ENCODE peak calls at places on chromosomes 13 and 19, in five cellular contexts. One of them, this sample, is unnamed.

GRCh38 chr19:49997709-49998108 is 27.5 kb downstream of the VRK3 start:
- DNase-seq in fibroblast of lung: peak; percentile 21
- DNase-seq in ovary: no peak
- DNase-seq in testis: peak; percentile 37
- DNase-seq in mesendoderm: peak; percentile 81
- DNase-seq in this sample: no peak

GRCh38 chr13:47930649-47931165 is 70.4 kb downstream of the SUCLA2 start:
- DNase-seq in fibroblast of lung: no peak
- DNase-seq in ovary: no peak
- DNase-seq in testis: no peak
- DNase-seq in mesendoderm: no peak
- DNase-seq in this sample: no peak

GRCh38 chr13:107767119-107767518 is 448.2 kb downstream of the LIG4 start:
- DNase-seq in fibroblast of lung: no peak
- DNase-seq in ovary: no peak
- DNase-seq in testis: no peak
- DNase-seq in mesendoderm: peak; percentile 82
- DNase-seq in this sample: no peak

GRCh38 chr19:13712767-13713201 is 51.5 kb upstream of the MRI1 start:
- DNase-seq in fibroblast of lung: no peak
- DNase-seq in ovary: no peak
- DNase-seq in testis: no peak
- DNase-seq in mesendoderm: no peak
- DNase-seq in this sample: no peak

GRCh38 chr13:21670883-21671792 is at the start of gene FGF9:
- DNase-seq in fibroblast of lung: peak; percentile 78
- DNase-seq in ovary: peak; percentile 74
- DNase-seq in testis: peak; percentile 88
- DNase-seq in mesendoderm: peak; percentile 91
- DNase-seq in this sample: peak; percentile 73

GRCh38 chr13:105220886-105221285 is 1314.6 kb downstream of the EFNB2 start:
- DNase-seq in fibroblast of lung: peak; percentile 7
- DNase-seq in ovary: no peak
- DNase-seq in testis: no peak
- DNase-seq in mesendoderm: peak; percentile 6
- DNase-seq in this sample: no peak

GRCh38 chr19:42244452-42245220 is 2.2 kb upstream of the GSK3A start:
- DNase-seq in fibroblast of lung: peak; percentile 92
- DNase-seq in ovary: peak; percentile 93
- DNase-seq in testis: peak; percentile 97
- DNase-seq in mesendoderm: peak; percentile 98
- DNase-seq in this sample: peak; percentile 96

GRCh38 chr13:97975280-97975850 is 21.9 kb downstream of the IPO5 start:
- DNase-seq in fibroblast of lung: no peak
- DNase-seq in ovary: peak; percentile 33
- DNase-seq in testis: no peak
- DNase-seq in mesendoderm: no peak
- DNase-seq in this sample: no peak

GRCh38 chr19:2495130-2495641 is 19.3 kb downstream of the GADD45B start:
- DNase-seq in fibroblast of lung: peak; percentile 74
- DNase-seq in ovary: peak; percentile 69
- DNase-seq in testis: peak; percentile 93
- DNase-seq in mesendoderm: no peak
- DNase-seq in this sample: peak; percentile 93

GRCh38 chr13:30859326-30859725 is 46.7 kb upstream of the MEDAG start:
- DNase-seq in fibroblast of lung: no peak
- DNase-seq in ovary: no peak
- DNase-seq in testis: no peak
- DNase-seq in mesendoderm: no peak
- DNase-seq in this sample: no peak

GRCh38 chr13:65592757-65593156 is 1637.4 kb downstream of the PCDH9 start:
- DNase-seq in fibroblast of lung: peak; percentile 41
- DNase-seq in ovary: no peak
- DNase-seq in testis: no peak
- DNase-seq in mesendoderm: no peak
- DNase-seq in this sample: no peak

GRCh38 chr13:22451345-22451744 is 729.4 kb upstream of the SGCG start:
- DNase-seq in fibroblast of lung: peak; percentile 39
- DNase-seq in ovary: no peak
- DNase-seq in testis: no peak
- DNase-seq in mesendoderm: no peak
- DNase-seq in this sample: no peak

GRCh38 chr19:778910-779653 is 18.2 kb upstream of the PTBP1 start:
- DNase-seq in fibroblast of lung: peak; percentile 97
- DNase-seq in ovary: no peak
- DNase-seq in testis: no peak
- DNase-seq in mesendoderm: peak; percentile 60
- DNase-seq in this sample: peak; percentile 77

GRCh38 chr13:105567951-105568510 is 967.4 kb downstream of the EFNB2 start:
- DNase-seq in fibroblast of lung: no peak
- DNase-seq in ovary: no peak
- DNase-seq in testis: no peak
- DNase-seq in mesendoderm: no peak
- DNase-seq in this sample: no peak

GRCh38 chr13:71906438-71906837 is 39.4 kb upstream of the DACH1 start:
- DNase-seq in fibroblast of lung: no peak
- DNase-seq in ovary: no peak
- DNase-seq in testis: no peak
- DNase-seq in mesendoderm: no peak
- DNase-seq in this sample: no peak

GRCh38 chr13:48138270-48138669 is 43.4 kb upstream of the MED4 start:
- DNase-seq in fibroblast of lung: no peak
- DNase-seq in ovary: no peak
- DNase-seq in testis: no peak
- DNase-seq in mesendoderm: no peak
- DNase-seq in this sample: no peak

GRCh38 chr19:55058781-55059610 is 4.0 kb downstream of the RDH13 start:
- DNase-seq in fibroblast of lung: no peak
- DNase-seq in ovary: no peak
- DNase-seq in testis: no peak
- DNase-seq in mesendoderm: peak; percentile 51
- DNase-seq in this sample: no peak

GRCh38 chr19:29527500-29528328 is 1.9 kb downstream of the VSTM2B start:
- DNase-seq in fibroblast of lung: no peak
- DNase-seq in ovary: no peak
- DNase-seq in testis: no peak
- DNase-seq in mesendoderm: no peak
- DNase-seq in this sample: no peak

GRCh38 chr13:41122838-41123237 is 9.8 kb downstream of the KBTBD6 start:
- DNase-seq in fibroblast of lung: no peak
- DNase-seq in ovary: no peak
- DNase-seq in testis: no peak
- DNase-seq in mesendoderm: no peak
- DNase-seq in this sample: no peak

GRCh38 chr13:66635526-66635925 is 594.6 kb downstream of the PCDH9 start:
- DNase-seq in fibroblast of lung: peak; percentile 75
- DNase-seq in ovary: no peak
- DNase-seq in testis: no peak
- DNase-seq in mesendoderm: no peak
- DNase-seq in this sample: no peak

GRCh38 chr13:62290542-62290941 is 874.9 kb upstream of the PCDH20 start:
- DNase-seq in fibroblast of lung: no peak
- DNase-seq in ovary: no peak
- DNase-seq in testis: no peak
- DNase-seq in mesendoderm: no peak
- DNase-seq in this sample: no peak

GRCh38 chr13:23359882-23360281 is 73.6 kb downstream of the SACS start:
- DNase-seq in fibroblast of lung: no peak
- DNase-seq in ovary: no peak
- DNase-seq in testis: no peak
- DNase-seq in mesendoderm: no peak
- DNase-seq in this sample: no peak

GRCh38 chr13:112451512-112452379 is 75.6 kb downstream of the SPACA7 start:
- DNase-seq in fibroblast of lung: no peak
- DNase-seq in ovary: no peak
- DNase-seq in testis: no peak
- DNase-seq in mesendoderm: no peak
- DNase-seq in this sample: no peak

GRCh38 chr13:106533940-106534843 is 1.3 kb downstream of the EFNB2 start:
- DNase-seq in fibroblast of lung: peak; percentile 83
- DNase-seq in ovary: peak; percentile 58
- DNase-seq in testis: peak; percentile 57
- DNase-seq in mesendoderm: peak; percentile 78
- DNase-seq in this sample: peak; percentile 72

GRCh38 chr19:3249408-3249807 is 24.9 kb downstream of the CELF5 start:
- DNase-seq in fibroblast of lung: no peak
- DNase-seq in ovary: no peak
- DNase-seq in testis: peak; percentile 84
- DNase-seq in mesendoderm: peak; percentile 30
- DNase-seq in this sample: no peak

GRCh38 chr19:18741566-18742121 is 49.5 kb downstream of the COMP start:
- DNase-seq in fibroblast of lung: no peak
- DNase-seq in ovary: peak; percentile 67
- DNase-seq in testis: peak; percentile 46
- DNase-seq in mesendoderm: no peak
- DNase-seq in this sample: peak; percentile 80

GRCh38 chr13:98451676-98452105 is 125.2 kb downstream of the STK24 start:
- DNase-seq in fibroblast of lung: peak; percentile 52
- DNase-seq in ovary: peak; percentile 66
- DNase-seq in testis: no peak
- DNase-seq in mesendoderm: no peak
- DNase-seq in this sample: peak; percentile 66

GRCh38 chr19:43782689-43783231 is 2.0 kb upstream of the KCNN4 start:
- DNase-seq in fibroblast of lung: no peak
- DNase-seq in ovary: no peak
- DNase-seq in testis: no peak
- DNase-seq in mesendoderm: no peak
- DNase-seq in this sample: no peak

GRCh38 chr13:40389081-40389641 is 277.3 kb downstream of the FOXO1 start:
- DNase-seq in fibroblast of lung: no peak
- DNase-seq in ovary: no peak
- DNase-seq in testis: no peak
- DNase-seq in mesendoderm: no peak
- DNase-seq in this sample: no peak

DNA sequence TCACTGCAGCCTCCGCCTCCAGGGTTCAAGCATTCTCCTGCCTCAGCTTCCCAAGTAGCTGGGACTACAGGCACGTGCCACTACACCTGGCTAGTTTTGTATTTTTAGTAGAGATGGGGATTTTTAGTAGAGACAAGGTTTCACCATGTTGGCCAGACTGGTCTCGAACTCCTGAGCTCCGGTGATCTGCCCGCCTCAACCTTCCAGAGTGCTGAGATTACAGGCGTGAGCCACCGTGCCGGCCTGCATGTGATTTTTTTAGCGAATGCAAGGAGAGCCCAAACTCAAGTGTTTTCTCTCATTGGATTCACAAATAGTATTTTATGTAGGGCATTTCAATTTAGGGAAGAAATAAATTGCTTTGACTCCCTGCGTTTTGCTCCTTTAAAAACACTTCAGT is 4.4 kb downstream of the ZMYM2 start:
- DNase-seq in fibroblast of lung: no peak
- DNase-seq in ovary: no peak
- DNase-seq in testis: no peak
- DNase-seq in mesendoderm: no peak
- DNase-seq in this sample: no peak
- H3K27me3 ChIP-seq in fibroblast of lung: no peaks in the 10 kb centered on the region
- H3K27me3 ChIP-seq in ovary: no peaks in the 10 kb centered on the region
- H3K27me3 ChIP-seq in testis: no peaks in the 10 kb centered on the region
- H3K27me3 ChIP-seq in mesendoderm: no peaks in the 10 kb centered on the region
- H3K27me3 ChIP-seq in this sample: no peaks in the 10 kb centered on the region

DNA sequence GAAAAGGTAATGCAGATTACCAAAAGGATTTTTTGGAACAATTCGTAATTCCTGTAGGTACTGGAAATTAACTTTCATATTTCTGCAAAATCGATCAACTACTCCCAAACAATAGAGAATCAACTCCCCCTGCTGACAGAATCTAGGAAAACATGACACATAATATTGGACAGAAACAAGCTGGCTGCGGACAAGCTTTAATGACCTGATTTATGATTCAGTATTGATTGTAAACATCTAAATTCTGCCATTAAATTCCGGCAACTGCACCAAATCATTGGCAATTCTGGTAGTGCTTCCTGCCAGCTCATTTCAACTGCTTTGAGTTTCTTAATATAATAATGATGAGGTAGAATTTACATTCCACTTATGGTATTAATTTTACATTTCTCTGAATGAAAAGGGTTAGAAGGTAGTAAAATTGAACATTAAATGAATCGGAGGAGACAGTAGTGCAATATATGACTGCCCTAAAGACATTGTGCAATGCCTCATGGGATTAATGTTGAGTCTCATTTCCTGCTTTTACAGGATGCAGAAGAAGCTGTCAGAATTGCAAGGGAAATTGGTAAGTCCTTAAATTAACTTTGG is 146.5 kb downstream of the PCCA start:
- DNase-seq in fibroblast of lung: peak; percentile 72
- DNase-seq in ovary: no peak
- DNase-seq in testis: no peak
- DNase-seq in mesendoderm: peak; percentile 50
- DNase-seq in this sample: no peak
- H3K27me3 ChIP-seq in fibroblast of lung: no peaks in the 10 kb centered on the region
- H3K27me3 ChIP-seq in ovary: no peaks in the 10 kb centered on the region
- H3K27me3 ChIP-seq in testis: no peaks in the 10 kb centered on the region
- H3K27me3 ChIP-seq in mesendoderm: no peaks in the 10 kb centered on the region
- H3K27me3 ChIP-seq in this sample: no peaks in the 10 kb centered on the region

DNA sequence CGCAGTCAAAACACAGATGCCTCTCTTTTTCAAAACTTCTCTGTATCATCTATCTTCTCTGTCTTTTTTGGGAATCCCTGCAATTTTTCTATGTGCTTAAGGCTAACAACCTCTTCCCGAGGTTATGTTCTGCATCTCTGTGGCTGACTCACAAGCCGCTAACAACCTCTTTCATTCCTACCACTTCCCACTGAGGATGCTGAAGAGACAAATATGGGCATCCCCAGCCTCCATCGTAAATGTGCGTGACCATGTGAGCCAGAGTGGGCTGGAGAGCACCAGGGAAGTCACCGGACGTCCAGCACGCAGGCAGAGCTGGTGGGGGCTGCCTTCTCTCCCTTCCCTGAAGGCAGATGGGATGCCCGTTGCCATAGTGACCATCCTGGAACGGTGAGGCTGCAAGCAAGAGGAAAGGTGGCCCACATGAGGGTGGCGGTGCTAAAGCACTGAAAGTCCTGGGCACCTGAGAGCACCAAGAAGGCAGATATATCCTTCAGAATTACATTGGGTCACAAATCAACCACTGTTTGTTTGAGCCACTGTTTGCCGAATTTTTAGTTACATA is 122.8 kb downstream of the SHISA2 start:
- DNase-seq in fibroblast of lung: no peak
- DNase-seq in ovary: no peak
- DNase-seq in testis: no peak
- DNase-seq in mesendoderm: no peak
- DNase-seq in this sample: no peak
- H3K27me3 ChIP-seq in fibroblast of lung: no peaks in the 10 kb centered on the region
- H3K27me3 ChIP-seq in ovary: no peaks in the 10 kb centered on the region
- H3K27me3 ChIP-seq in testis: no peaks in the 10 kb centered on the region
- H3K27me3 ChIP-seq in mesendoderm: no peaks in the 10 kb centered on the region
- H3K27me3 ChIP-seq in this sample: no peaks in the 10 kb centered on the region

GRCh38 chr19:7790416-7790815 is 27.4 kb downstream of the CLEC4M start:
- DNase-seq in fibroblast of lung: no peak
- DNase-seq in ovary: no peak
- DNase-seq in testis: no peak
- DNase-seq in mesendoderm: no peak
- DNase-seq in this sample: no peak
- H3K27me3 ChIP-seq in fibroblast of lung: peaks cover 3% of the 10 kb centered on the region
- H3K27me3 ChIP-seq in ovary: no peaks in the 10 kb centered on the region
- H3K27me3 ChIP-seq in testis: no peaks in the 10 kb centered on the region
- H3K27me3 ChIP-seq in mesendoderm: peaks cover 21% of the 10 kb centered on the region
- H3K27me3 ChIP-seq in this sample: no peaks in the 10 kb centered on the region

This sample was measured in right cardiac atrium.